ENCODE peak calls at places on chromosomes 13 and 19, in seven cellular contexts. N, D, Z, I, X, F and S are unnamed samples.

GRCh38 chr19:3480383-3481091 is at the start of gene SMIM24:
- DNase-seq in N (no peak), D (no peak), Z (no peak), I (no peak), X (no peak), F (no peak), S (no peak)

GRCh38 chr19:2084993-2085720 is 11.0 kb downstream of the MOB3A start:
- DNase-seq in N (peak), D (no peak), Z (peak), I (no peak), X (no peak), F (no peak), S (no peak)

GRCh38 chr19:51439021-51439465 is 19.2 kb downstream of the SIGLEC8 start:
- DNase-seq in N (peak), D (no peak), Z (no peak), I (no peak), X (no peak), F (no peak), S (no peak)

GRCh38 chr19:11745871-11746270 is 7.1 kb upstream of the ZNF823 start:
- DNase-seq in N (no peak), D (no peak), Z (no peak), I (no peak), X (no peak), F (no peak), S (no peak)

GRCh38 chr13:107113387-107113786 is 545.5 kb upstream of the ARGLU1 start:
- DNase-seq in N (no peak), D (no peak), Z (no peak), I (no peak), X (no peak), F (no peak), S (no peak)

GRCh38 chr13:30763786-30764440 is 28.6 kb downstream of the ALOX5AP start:
- DNase-seq in N (peak), D (no peak), Z (no peak), I (no peak), X (no peak), F (no peak), S (no peak)

GRCh38 chr13:34951528-34951927 is 9.5 kb downstream of the NBEA start:
- DNase-seq in N (no peak), D (no peak), Z (no peak), I (no peak), X (no peak), F (no peak), S (no peak)

GRCh38 chr19:5541456-5541855 is 26.3 kb downstream of the TINCR start:
- DNase-seq in N (no peak), D (no peak), Z (no peak), I (no peak), X (no peak), F (no peak), S (no peak)

GRCh38 chr19:46426506-46427162 is 2.1 kb downstream of the PNMA8C start:
- DNase-seq in N (peak), D (peak), Z (no peak), I (peak), X (peak), F (peak), S (peak)

GRCh38 chr13:101144808-101145419 is 271.4 kb downstream of the NALCN start:
- DNase-seq in N (peak), D (no peak), Z (no peak), I (no peak), X (peak), F (no peak), S (no peak)

GRCh38 chr13:102658678-102659077 is 36.2 kb downstream of the METTL21C start:
- DNase-seq in N (no peak), D (no peak), Z (no peak), I (no peak), X (no peak), F (no peak), S (no peak)

GRCh38 chr13:74747186-74747955 is 613.2 kb upstream of the KLF12 start:
- DNase-seq in N (no peak), D (no peak), Z (no peak), I (no peak), X (no peak), F (no peak), S (no peak)

GRCh38 chr13:98175823-98176222 is 1.2 kb downstream of the RNF113B start:
- DNase-seq in N (no peak), D (no peak), Z (no peak), I (no peak), X (no peak), F (no peak), S (no peak)

GRCh38 chr13:52835071-52835793 is 13.2 kb downstream of the PCDH8 start:
- DNase-seq in N (no peak), D (no peak), Z (no peak), I (no peak), X (no peak), F (no peak), S (no peak)

GRCh38 chr13:24173775-24174174 is 13.3 kb downstream of the SPATA13 start:
- DNase-seq in N (no peak), D (no peak), Z (no peak), I (no peak), X (no peak), F (no peak), S (no peak)

GRCh38 chr19:54179921-54180452 is 7.0 kb upstream of the TMC4 start:
- DNase-seq in N (no peak), D (no peak), Z (no peak), I (peak), X (peak), F (no peak), S (peak)

GRCh38 chr19:1655992-1656608 is 3.7 kb upstream of the TCF3 start:
- DNase-seq in N (no peak), D (no peak), Z (no peak), I (no peak), X (no peak), F (no peak), S (no peak)

GRCh38 chr19:17794731-17795494 is at the start of gene B3GNT3:
- DNase-seq in N (peak), D (no peak), Z (no peak), I (peak), X (no peak), F (no peak), S (no peak)

GRCh38 chr19:52897149-52897935 is at the start of gene ZNF320:
- DNase-seq in N (peak), D (peak), Z (peak), I (peak), X (peak), F (peak), S (peak)

GRCh38 chr19:38670921-38671398 is 23.5 kb downstream of the ACTN4 start:
- DNase-seq in N (no peak), D (no peak), Z (no peak), I (no peak), X (no peak), F (no peak), S (no peak)

GRCh38 chr19:15374105-15374651 is 5.4 kb downstream of the AKAP8 start:
- DNase-seq in N (no peak), D (no peak), Z (no peak), I (no peak), X (no peak), F (no peak), S (no peak)

GRCh38 chr13:87684850-87685735 is 13.9 kb downstream of the SLITRK5 start:
- DNase-seq in N (no peak), D (no peak), Z (no peak), I (no peak), X (no peak), F (no peak), S (no peak)

GRCh38 chr19:45884682-45885555 is 1.0 kb downstream of the IRF2BP1 start:
- DNase-seq in N (no peak), D (no peak), Z (no peak), I (peak), X (no peak), F (no peak), S (no peak)

GRCh38 chr13:72290962-72291681 is 424.1 kb upstream of the DACH1 start:
- DNase-seq in N (peak), D (peak), Z (no peak), I (no peak), X (no peak), F (no peak), S (no peak)

GRCh38 chr19:33040994-33041827 is 23.5 kb downstream of the RHPN2 start:
- DNase-seq in N (no peak), D (peak), Z (no peak), I (no peak), X (no peak), F (no peak), S (no peak)

GRCh38 chr13:30870049-30870884 is 35.8 kb upstream of the MEDAG start:
- DNase-seq in N (peak), D (peak), Z (peak), I (no peak), X (peak), F (no peak), S (no peak)

GRCh38 chr13:51623473-51623872 is 39.2 kb downstream of the WDFY2 start:
- DNase-seq in N (peak), D (no peak), Z (no peak), I (no peak), X (no peak), F (no peak), S (no peak)

GRCh38 chr19:10343495-10343894 is 4.1 kb upstream of the ICAM3 start:
- DNase-seq in N (no peak), D (no peak), Z (no peak), I (no peak), X (no peak), F (no peak), S (no peak)

GRCh38 chr13:33575378-33575777 is 242.6 kb upstream of the RFC3 start:
- DNase-seq in N (no peak), D (no peak), Z (no peak), I (no peak), X (no peak), F (no peak), S (no peak)

GRCh38 chr19:40035996-40036395 is 20.0 kb downstream of the ZNF780B start:
- DNase-seq in N (peak), D (no peak), Z (no peak), I (no peak), X (no peak), F (no peak), S (no peak)

GRCh38 chr13:113946409-113947181 is 27.3 kb downstream of the C13orf46 start:
- DNase-seq in N (no peak), D (no peak), Z (no peak), I (no peak), X (no peak), F (no peak), S (no peak)

GRCh38 chr13:67726979-67727378 is 496.8 kb upstream of the PCDH9 start:
- DNase-seq in N (no peak), D (no peak), Z (no peak), I (no peak), X (no peak), F (no peak), S (no peak)

GRCh38 chr13:61286148-61286745 is 129.4 kb downstream of the PCDH20 start:
- DNase-seq in N (no peak), D (no peak), Z (no peak), I (peak), X (peak), F (no peak), S (no peak)

GRCh38 chr19:29887498-29887897 is 54.5 kb upstream of the URI1 start:
- DNase-seq in N (no peak), D (no peak), Z (no peak), I (no peak), X (no peak), F (no peak), S (no peak)